ENCODE peak calls at places on chromosomes 7 and 10, in ten cellular contexts. One of them, this sample, is unnamed.

GRCh38 chr10:3538850-3539531 is 246.0 kb downstream of the KLF6 start:
- DNase-seq in WTC11: no peak
- DNase-seq in CD8-positive, alpha-beta T cell: no peak
- DNase-seq in BJ: peak; percentile 84
- DNase-seq in neural crest cell: no peak
- DNase-seq in chondrocyte: peak; percentile 82
- DNase-seq in MCF 10A: peak; percentile 59
- DNase-seq in osteocyte: no peak
- DNase-seq in uterus: no peak
- DNase-seq in HepG2: no peak
- DNase-seq in this sample: no peak

GRCh38 chr10:131667561-131667960 is 233.2 kb upstream of the PPP2R2D start:
- DNase-seq in HepG2: no peak
- DNase-seq in WTC11: no peak
- DNase-seq in chondrocyte: peak; percentile 34
- DNase-seq in MCF 10A: no peak
- DNase-seq in neural crest cell: no peak
- DNase-seq in BJ: no peak
- DNase-seq in uterus: no peak
- DNase-seq in CD8-positive, alpha-beta T cell: no peak
- DNase-seq in osteocyte: no peak
- DNase-seq in this sample: no peak

GRCh38 chr10:117615649-117616048 is 73.1 kb downstream of the EMX2 start:
- DNase-seq in MCF 10A: no peak
- DNase-seq in WTC11: no peak
- DNase-seq in neural crest cell: no peak
- DNase-seq in BJ: no peak
- DNase-seq in uterus: no peak
- DNase-seq in HepG2: no peak
- DNase-seq in osteocyte: peak; percentile 64
- DNase-seq in chondrocyte: no peak
- DNase-seq in CD8-positive, alpha-beta T cell: no peak
- DNase-seq in this sample: no peak

GRCh38 chr10:104033966-104034365 is 51.7 kb downstream of the COL17A1 start:
- DNase-seq in chondrocyte: no peak
- DNase-seq in HepG2: no peak
- DNase-seq in uterus: no peak
- DNase-seq in BJ: no peak
- DNase-seq in neural crest cell: no peak
- DNase-seq in CD8-positive, alpha-beta T cell: no peak
- DNase-seq in osteocyte: no peak
- DNase-seq in WTC11: no peak
- DNase-seq in MCF 10A: no peak
- DNase-seq in this sample: no peak

GRCh38 chr7:87452279-87452678 is 23.2 kb downstream of the ABCB4 start:
- DNase-seq in HepG2: no peak
- DNase-seq in osteocyte: no peak
- DNase-seq in chondrocyte: no peak
- DNase-seq in neural crest cell: no peak
- DNase-seq in WTC11: no peak
- DNase-seq in uterus: no peak
- DNase-seq in MCF 10A: no peak
- DNase-seq in CD8-positive, alpha-beta T cell: no peak
- DNase-seq in BJ: no peak
- DNase-seq in this sample: no peak

GRCh38 chr7:103048833-103049232 is 25.8 kb downstream of the FBXL13 start:
- DNase-seq in CD8-positive, alpha-beta T cell: no peak
- DNase-seq in uterus: no peak
- DNase-seq in WTC11: no peak
- DNase-seq in MCF 10A: peak; percentile 45
- DNase-seq in BJ: no peak
- DNase-seq in neural crest cell: no peak
- DNase-seq in HepG2: no peak
- DNase-seq in osteocyte: no peak
- DNase-seq in chondrocyte: no peak
- DNase-seq in this sample: no peak

GRCh38 chr7:132609222-132609621 is 33.0 kb upstream of the PLXNA4 start:
- DNase-seq in WTC11: no peak
- DNase-seq in osteocyte: no peak
- DNase-seq in chondrocyte: no peak
- DNase-seq in uterus: no peak
- DNase-seq in HepG2: no peak
- DNase-seq in neural crest cell: no peak
- DNase-seq in MCF 10A: no peak
- DNase-seq in BJ: no peak
- DNase-seq in CD8-positive, alpha-beta T cell: no peak
- DNase-seq in this sample: no peak

GRCh38 chr10:87844837-87845623 is 18.3 kb downstream of the KLLN start:
- DNase-seq in chondrocyte: no peak
- DNase-seq in WTC11: no peak
- DNase-seq in BJ: no peak
- DNase-seq in uterus: no peak
- DNase-seq in neural crest cell: no peak
- DNase-seq in MCF 10A: peak; percentile 69
- DNase-seq in CD8-positive, alpha-beta T cell: no peak
- DNase-seq in HepG2: peak; percentile 9
- DNase-seq in osteocyte: no peak
- DNase-seq in this sample: no peak

GRCh38 chr7:132965951-132966350 is 115.9 kb downstream of the CHCHD3 start:
- DNase-seq in uterus: no peak
- DNase-seq in MCF 10A: no peak
- DNase-seq in BJ: peak; percentile 11
- DNase-seq in osteocyte: no peak
- DNase-seq in WTC11: no peak
- DNase-seq in HepG2: no peak
- DNase-seq in chondrocyte: no peak
- DNase-seq in neural crest cell: no peak
- DNase-seq in CD8-positive, alpha-beta T cell: no peak
- DNase-seq in this sample: no peak

GRCh38 chr7:92778972-92779371 is 57.4 kb downstream of the CDK6 start:
- DNase-seq in CD8-positive, alpha-beta T cell: no peak
- DNase-seq in chondrocyte: no peak
- DNase-seq in MCF 10A: peak; percentile 93
- DNase-seq in BJ: no peak
- DNase-seq in neural crest cell: no peak
- DNase-seq in WTC11: no peak
- DNase-seq in HepG2: no peak
- DNase-seq in osteocyte: no peak
- DNase-seq in uterus: peak; percentile 40
- DNase-seq in this sample: no peak
- TF ChIP-seq CTCF in CD8-positive, alpha-beta T cell: no peak
- TF ChIP-seq CTCF in chondrocyte: peak; percentile 52
- TF ChIP-seq CTCF in MCF 10A: no peak
- TF ChIP-seq CTCF in BJ: no peak
- TF ChIP-seq CTCF in neural crest cell: no peak
- TF ChIP-seq CTCF in WTC11: no peak
- TF ChIP-seq CTCF in HepG2: no peak
- TF ChIP-seq CTCF in osteocyte: peak; percentile 26
- TF ChIP-seq CTCF in uterus: no peak
- TF ChIP-seq CTCF in this sample: no peak

GRCh38 chr7:101243786-101244384 is 996 bp downstream of the FIS1 start:
- DNase-seq in MCF 10A: no peak
- DNase-seq in BJ: no peak
- DNase-seq in chondrocyte: no peak
- DNase-seq in uterus: peak; percentile 81
- DNase-seq in CD8-positive, alpha-beta T cell: no peak
- DNase-seq in HepG2: no peak
- DNase-seq in osteocyte: no peak
- DNase-seq in neural crest cell: no peak
- DNase-seq in WTC11: peak; percentile 83
- DNase-seq in this sample: no peak
- TF ChIP-seq CTCF in MCF 10A: peak; percentile 76
- TF ChIP-seq CTCF in BJ: no peak
- TF ChIP-seq CTCF in chondrocyte: no peak
- TF ChIP-seq CTCF in uterus: no peak
- TF ChIP-seq CTCF in CD8-positive, alpha-beta T cell: no peak
- TF ChIP-seq CTCF in HepG2: no peak
- TF ChIP-seq CTCF in osteocyte: peak; percentile 94
- TF ChIP-seq CTCF in neural crest cell: no peak
- TF ChIP-seq CTCF in WTC11: peak; percentile 91
- TF ChIP-seq CTCF in this sample: peak; percentile 86

DNA sequence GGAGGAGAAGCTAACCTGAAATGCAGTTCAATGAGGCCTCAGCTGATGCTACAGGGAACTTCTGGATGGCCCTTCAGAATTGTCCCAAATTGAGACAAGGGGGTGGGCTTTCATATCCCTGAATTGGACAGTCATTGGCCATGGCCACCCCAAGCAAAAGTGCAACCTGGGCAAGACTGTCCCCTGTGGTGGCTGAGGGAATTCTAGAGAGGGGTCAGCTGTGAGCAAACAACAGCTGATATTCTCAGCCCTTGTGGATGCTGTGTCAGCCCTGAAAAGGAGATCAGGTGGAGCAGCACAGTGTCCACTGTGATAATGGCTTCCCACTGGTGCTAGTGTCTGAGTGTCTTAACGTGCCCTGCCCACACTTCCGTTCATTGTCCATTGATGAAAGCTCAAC is 76.6 kb downstream of the SLC16A9 start:
- DNase-seq in HepG2: no peak
- DNase-seq in WTC11: no peak
- DNase-seq in MCF 10A: no peak
- DNase-seq in neural crest cell: no peak
- DNase-seq in chondrocyte: no peak
- DNase-seq in CD8-positive, alpha-beta T cell: no peak
- DNase-seq in osteocyte: no peak
- DNase-seq in BJ: no peak
- DNase-seq in uterus: no peak
- DNase-seq in this sample: no peak
- TF ChIP-seq CTCF in HepG2: no peak
- TF ChIP-seq CTCF in WTC11: no peak
- TF ChIP-seq CTCF in MCF 10A: no peak
- TF ChIP-seq CTCF in neural crest cell: no peak
- TF ChIP-seq CTCF in chondrocyte: no peak
- TF ChIP-seq CTCF in CD8-positive, alpha-beta T cell: no peak
- TF ChIP-seq CTCF in osteocyte: no peak
- TF ChIP-seq CTCF in BJ: no peak
- TF ChIP-seq CTCF in uterus: no peak
- TF ChIP-seq CTCF in this sample: no peak

GRCh38 chr10:122207135-122207534 is 64.0 kb upstream of the BTBD16 start:
- DNase-seq in chondrocyte: no peak
- DNase-seq in osteocyte: no peak
- DNase-seq in neural crest cell: no peak
- DNase-seq in WTC11: no peak
- DNase-seq in CD8-positive, alpha-beta T cell: no peak
- DNase-seq in MCF 10A: no peak
- DNase-seq in BJ: no peak
- DNase-seq in uterus: no peak
- DNase-seq in HepG2: peak; percentile 13
- DNase-seq in this sample: no peak
- TF ChIP-seq CTCF in chondrocyte: no peak
- TF ChIP-seq CTCF in osteocyte: no peak
- TF ChIP-seq CTCF in neural crest cell: no peak
- TF ChIP-seq CTCF in WTC11: no peak
- TF ChIP-seq CTCF in CD8-positive, alpha-beta T cell: no peak
- TF ChIP-seq CTCF in MCF 10A: no peak
- TF ChIP-seq CTCF in BJ: no peak
- TF ChIP-seq CTCF in uterus: no peak
- TF ChIP-seq CTCF in HepG2: no peak
- TF ChIP-seq CTCF in this sample: no peak